ENCODE peak calls at places on chromosomes 2 and 18, in four cellular contexts. R is tibial artery, E is K562, V is A549. M is an unnamed sample.

GRCh38 chr2:8116661-8117060 is 565.2 kb upstream of the ID2 start:
- DNase-seq in E (no peak), R (no peak), V (no peak), M (no peak)

GRCh38 chr2:37635359-37636208 is 35.9 kb downstream of the CDC42EP3 start:
- DNase-seq in V (no peak), E (no peak), R (peak), M (no peak)

GRCh38 chr2:218393750-218394290 is 5.8 kb upstream of the CTDSP1 start:
- DNase-seq in V (no peak), E (peak), R (no peak), M (no peak)

GRCh38 chr2:10128420-10128819 is 5.9 kb downstream of the RRM2 start:
- DNase-seq in R (no peak), E (no peak), V (no peak), M (no peak)

GRCh38 chr2:48205137-48205798 is 299.0 kb upstream of the FBXO11 start:
- DNase-seq in R (no peak), V (peak), E (peak), M (no peak)

GRCh38 chr2:136510244-136510643 is 255.1 kb upstream of the THSD7B start:
- DNase-seq in E (no peak), V (no peak), R (no peak), M (no peak)

GRCh38 chr2:198928026-198928425 is 529.7 kb downstream of the SATB2 start:
- DNase-seq in E (no peak), R (no peak), V (no peak), M (no peak)

GRCh38 chr2:216029416-216030129 is 16.2 kb upstream of the MREG start:
- DNase-seq in V (no peak), R (no peak), E (no peak), M (no peak)

GRCh38 chr2:105100064-105100840 is 62.4 kb downstream of the MRPS9 start:
- DNase-seq in R (no peak), V (no peak), E (no peak), M (no peak)

GRCh38 chr2:7773362-7773973 is 856.3 kb downstream of the RNF144A start:
- DNase-seq in R (no peak), V (no peak), E (no peak), M (no peak)

GRCh38 chr2:219569041-219569440 is 2.3 kb downstream of the OBSL1 start:
- DNase-seq in R (no peak), E (no peak), V (no peak), M (no peak)

GRCh38 chr2:238267341-238267710 is 21.1 kb downstream of the PER2 start:
- DNase-seq in R (no peak), V (no peak), E (no peak), M (no peak)

GRCh38 chr2:100207411-100207885 is 65.1 kb upstream of the AFF3 start:
- DNase-seq in R (no peak), E (no peak), V (no peak), M (no peak)

GRCh38 chr2:100653449-100654045 is 90.8 kb downstream of the PDCL3 start:
- DNase-seq in R (no peak), E (no peak), V (no peak), M (no peak)

GRCh38 chr2:112622528-112622849 is 23.2 kb upstream of the SLC20A1 start:
- DNase-seq in V (peak), R (peak), E (no peak), M (no peak)

GRCh38 chr2:72023678-72024390 is 123.8 kb downstream of the CYP26B1 start:
- DNase-seq in V (no peak), R (peak), E (no peak), M (no peak)

GRCh38 chr2:216151313-216152030 is 42.3 kb downstream of the XRCC5 start:
- DNase-seq in R (no peak), V (no peak), E (no peak), M (no peak)

GRCh38 chr2:168114619-168115018 is 132.8 kb downstream of the STK39 start:
- DNase-seq in E (no peak), V (no peak), R (no peak), M (no peak)

GRCh38 chr2:3662239-3662638 is 4.2 kb downstream of the ALLC start:
- DNase-seq in E (no peak), V (no peak), R (peak), M (no peak)

GRCh38 chr18:37403100-37403781 is 162.4 kb downstream of the CELF4 start:
- DNase-seq in V (no peak), R (no peak), E (no peak), M (no peak)

GRCh38 chr2:150485114-150485870 is 2.2 kb downstream of the RND3 start:
- DNase-seq in E (no peak), V (peak), R (peak), M (peak)

DNA sequence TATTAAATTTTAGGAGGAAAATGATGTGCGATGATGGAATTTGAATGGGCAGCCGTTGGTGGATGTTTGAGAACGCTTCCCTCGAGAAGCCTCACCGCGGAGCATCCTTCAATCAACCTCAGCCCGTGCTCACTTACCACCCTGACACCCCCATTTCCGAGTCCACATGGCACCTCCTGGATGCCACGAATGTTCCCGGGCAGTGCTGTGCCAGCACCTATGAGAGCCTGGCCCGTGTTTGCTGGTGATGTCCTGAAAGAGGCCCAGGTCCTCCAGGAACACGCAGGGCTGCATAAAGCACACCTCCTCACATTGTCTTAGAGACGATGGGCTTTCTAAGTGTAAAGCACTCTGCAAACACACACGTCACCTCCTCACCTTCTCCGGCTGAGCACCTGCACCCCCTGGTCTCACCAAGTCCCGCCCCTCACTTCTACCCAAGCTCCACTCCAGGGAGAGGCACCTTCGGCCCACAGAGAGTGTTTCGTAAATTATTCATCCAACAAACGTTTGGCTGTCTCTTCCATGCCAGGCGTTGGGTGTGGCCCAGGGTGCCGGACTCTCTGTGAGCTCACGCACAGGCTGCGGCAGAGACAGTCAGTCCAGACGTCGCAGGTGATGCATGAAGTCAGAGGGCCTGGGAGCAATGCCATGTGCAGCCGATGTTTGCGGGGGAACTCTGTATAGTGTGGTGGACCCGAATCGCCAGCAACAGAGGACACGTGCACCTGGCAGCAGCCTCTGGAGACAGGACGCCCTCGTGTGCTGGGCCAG is 150.0 kb downstream of the TPO start:
- DNase-seq in R (no peak), V (no peak), E (no peak), M (no peak)
- H3K27ac ChIP-seq in R (no peak), V (no peak), E (no peak), M (no peak)

DNA sequence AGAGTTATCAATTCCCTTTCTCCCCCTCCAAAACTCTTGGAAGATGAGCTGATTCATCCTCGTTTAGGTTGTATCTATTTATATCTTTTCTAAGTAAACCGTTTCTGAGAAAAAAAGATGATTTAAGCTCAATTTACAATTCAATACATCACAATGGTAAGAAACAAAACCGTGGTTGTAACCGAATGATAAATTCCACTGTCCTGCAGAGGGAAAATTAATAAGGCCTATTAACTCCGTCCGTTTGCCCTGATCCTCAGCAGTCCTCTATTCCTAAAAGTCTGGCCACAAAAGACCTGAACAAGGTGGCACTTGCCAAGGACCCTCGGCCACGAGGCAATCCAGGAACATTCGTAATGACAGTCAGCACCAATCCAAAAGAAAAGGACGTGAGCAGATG is 286.2 kb downstream of the TCF4 start:
- DNase-seq in V (no peak), R (no peak), E (peak), M (no peak)
- H3K27ac ChIP-seq in V (no peak), R (no peak), E (peak), M (no peak)

GRCh38 chr2:209671280-209671679 is 100.4 kb upstream of the UNC80 start:
- DNase-seq in E (no peak), V (no peak), R (no peak), M (no peak)
- H3K27ac ChIP-seq in E (no peak), V (no peak), R (no peak), M (no peak)

GRCh38 chr2:95165371-95166064 is at the start of gene ZNF2:
- DNase-seq in R (peak), V (peak), E (peak), M (peak)

GRCh38 chr2:95158891-95159619 is 593 bp downstream of the ZNF514 start:
- DNase-seq in E (peak), R (peak), V (peak), M (no peak)

GRCh38 chr2:95158441-95158840 is 1.2 kb downstream of the ZNF514 start:
- DNase-seq in E (peak), R (no peak), V (no peak), M (no peak)

GRCh38 chr2:95165030-95165370 is 609 bp upstream of the ZNF2 start:
- DNase-seq in R (no peak), E (no peak), V (no peak), M (no peak)

DNA sequence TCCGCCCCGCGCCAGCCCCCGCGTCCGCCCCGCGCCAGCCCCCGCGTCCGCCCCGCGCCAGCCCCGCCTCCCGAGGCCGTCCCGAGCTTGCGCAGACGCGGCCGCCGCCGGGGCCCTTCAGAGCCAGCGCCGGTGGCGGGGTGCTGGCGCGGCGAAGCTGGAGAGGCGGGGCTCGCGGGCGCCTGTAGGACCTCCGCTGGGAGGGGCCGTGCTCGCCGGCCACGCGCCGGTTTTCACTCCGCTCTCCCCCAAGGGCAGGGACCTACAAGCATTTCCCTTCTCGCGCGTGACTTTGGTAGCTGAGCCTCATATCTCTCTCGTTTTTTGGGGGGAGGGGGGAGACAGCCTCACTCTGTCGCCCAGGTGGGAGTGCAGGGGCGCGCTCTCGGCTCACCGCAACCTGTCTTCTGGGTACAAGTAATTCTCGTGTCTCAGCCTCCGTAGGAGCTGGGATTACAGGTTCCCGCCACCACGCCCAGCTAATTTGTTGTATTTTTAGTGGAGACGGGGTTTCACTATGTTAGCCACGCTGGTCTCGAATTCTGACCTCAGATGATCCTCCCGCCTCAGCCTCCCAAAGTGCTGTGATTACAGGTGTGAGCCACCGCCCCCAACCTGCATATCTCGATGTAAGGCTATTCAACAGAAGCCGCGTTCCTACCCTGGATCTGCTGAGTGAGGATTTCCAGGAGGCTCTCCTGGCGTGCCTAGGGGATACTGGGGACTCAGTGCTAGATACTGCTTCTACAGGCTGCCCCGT is at the start of gene ZNF514:
- DNase-seq in E (peak), V (peak), R (peak), M (peak)
- H3K27ac ChIP-seq in E (peak), V (peak), R (peak), M (peak)

GRCh38 chr2:96150007-96150406 is 4.8 kb upstream of the DUSP2 start:
- DNase-seq in R (no peak), V (no peak), E (no peak), M (no peak)

GRCh38 chr2:96146151-96146880 is 1.1 kb upstream of the DUSP2 start:
- DNase-seq in E (peak), R (peak), V (no peak), M (no peak)

GRCh38 chr2:96146881-96147592 is 1.8 kb upstream of the DUSP2 start:
- DNase-seq in R (no peak), V (no peak), E (no peak), M (peak)

GRCh38 chr2:96147593-96148201 is 2.5 kb upstream of the DUSP2 start:
- DNase-seq in R (no peak), E (no peak), V (no peak), M (peak)

DNA sequence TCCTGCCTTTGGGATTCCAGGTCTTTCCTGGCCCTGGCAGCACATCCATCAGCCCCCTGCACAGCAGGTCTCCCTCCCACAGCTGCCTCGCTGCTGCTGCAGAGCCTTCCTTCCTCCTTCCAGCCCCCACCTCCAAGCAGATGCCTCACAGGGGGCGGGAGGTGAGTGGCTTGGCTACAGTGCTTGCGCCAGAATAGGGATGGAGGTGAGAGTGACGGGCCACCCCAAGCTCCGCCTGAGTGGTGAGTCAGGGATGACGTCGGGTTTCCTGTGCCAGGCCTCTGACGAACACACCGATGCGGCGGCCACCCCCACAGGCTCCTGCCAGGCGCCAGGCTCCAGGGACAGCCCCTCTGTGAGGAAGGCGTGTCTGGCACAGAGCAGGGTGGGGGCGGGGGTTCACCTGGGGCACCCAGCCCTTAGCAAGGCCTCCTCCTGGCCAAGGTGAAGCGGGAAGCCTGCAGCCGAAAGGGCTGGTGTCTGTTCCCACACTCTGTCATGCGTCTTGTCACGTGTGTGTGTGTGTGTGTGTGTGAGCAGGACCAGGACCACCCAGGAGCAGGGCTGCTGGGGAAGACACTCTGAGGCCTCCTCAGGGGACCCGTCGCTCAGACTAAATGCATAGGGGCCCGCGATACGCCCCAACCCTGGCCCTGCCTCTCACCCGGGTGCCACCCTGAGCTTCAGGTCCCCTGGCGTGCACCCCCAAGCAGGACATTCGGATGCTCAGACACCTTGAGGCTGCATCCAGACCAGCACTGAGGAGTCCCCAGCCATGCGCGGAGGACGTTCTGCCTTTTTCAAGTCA is 3.4 kb upstream of the DUSP2 start:
- DNase-seq in E (no peak), R (peak), V (peak), M (peak)
- H3K27ac ChIP-seq in E (no peak), R (no peak), V (no peak), M (peak)